ENCODE peak calls at places on chromosome 1, in seven cellular contexts. A is neural progenitor cell, Y is sigmoid colon, K is esophagus muscularis mucosa, P is GM23338, N is PC-3, V is thoracic aorta. H is an unnamed sample. For H3K27me3, the result is how much of the 10 kb centered on the place peaks cover.

GRCh38 chr1:91871994-91872393 is 14.0 kb downstream of the TGFBR3 start:
- DNase-seq in K (no peak), N (peak), P (no peak), A (no peak), Y (no peak), V (no peak), H (no peak)

GRCh38 chr1:63023637-63024036 is 239.7 kb downstream of the ATG4C start:
- DNase-seq in Y (no peak), N (no peak), P (no peak), V (no peak), K (no peak), A (no peak), H (no peak)

GRCh38 chr1:15523922-15524282 is at the start of gene CASP9:
- DNase-seq in N (no peak), V (no peak), P (no peak), K (no peak), A (no peak), Y (no peak), H (no peak)

GRCh38 chr1:214281030-214281901 is at the start of gene SMYD2:
- DNase-seq in K (no peak), A (peak), V (no peak), N (peak), Y (peak), P (peak), H (peak)

GRCh38 chr1:117527566-117528102 is 78.2 kb upstream of the TENT5C start:
- DNase-seq in V (no peak), A (no peak), K (no peak), N (no peak), P (no peak), Y (no peak), H (no peak)

GRCh38 chr1:5860277-5860676 is 131.9 kb downstream of the NPHP4 start:
- DNase-seq in K (no peak), Y (no peak), P (peak), V (no peak), A (no peak), N (no peak), H (no peak)

GRCh38 chr1:48955774-48956173 is 179.1 kb upstream of the BEND5 start:
- DNase-seq in V (no peak), N (no peak), K (peak), A (no peak), P (no peak), Y (no peak), H (no peak)

GRCh38 chr1:174209347-174210187 is 50.2 kb downstream of the RABGAP1L start:
- DNase-seq in N (no peak), P (no peak), Y (no peak), V (no peak), K (no peak), A (no peak), H (peak)

GRCh38 chr1:51622455-51622913 is 5.6 kb downstream of the OSBPL9 start:
- DNase-seq in K (no peak), V (peak), N (peak), P (peak), Y (peak), A (no peak), H (no peak)

DNA sequence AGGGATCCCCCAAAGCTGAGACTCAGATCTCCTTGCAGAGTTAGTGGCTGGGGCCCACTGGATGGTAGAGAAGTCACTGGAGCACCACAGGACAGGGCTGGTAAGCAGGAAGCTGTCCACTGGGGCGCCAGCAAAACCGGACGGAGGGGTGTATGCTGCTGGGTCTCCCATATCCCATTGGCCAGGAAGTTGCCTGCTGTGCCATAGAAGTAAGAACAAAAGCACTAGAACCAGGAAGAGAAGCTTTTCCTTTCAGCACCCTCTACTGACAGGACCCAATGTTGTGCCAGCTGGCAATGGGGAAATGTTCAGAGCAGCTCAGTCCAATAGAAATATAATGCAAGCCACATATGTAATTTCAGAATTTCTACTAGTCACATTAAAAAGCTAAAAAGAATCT is 146.6 kb downstream of the SPATA46 start:
- DNase-seq in A (peak), V (no peak), N (peak), Y (no peak), P (peak), K (no peak), H (no peak)
- TF ChIP-seq CTCF in A (peak), V (no peak), N (peak), Y (no peak), P (peak), K (no peak), H (peak)

DNA sequence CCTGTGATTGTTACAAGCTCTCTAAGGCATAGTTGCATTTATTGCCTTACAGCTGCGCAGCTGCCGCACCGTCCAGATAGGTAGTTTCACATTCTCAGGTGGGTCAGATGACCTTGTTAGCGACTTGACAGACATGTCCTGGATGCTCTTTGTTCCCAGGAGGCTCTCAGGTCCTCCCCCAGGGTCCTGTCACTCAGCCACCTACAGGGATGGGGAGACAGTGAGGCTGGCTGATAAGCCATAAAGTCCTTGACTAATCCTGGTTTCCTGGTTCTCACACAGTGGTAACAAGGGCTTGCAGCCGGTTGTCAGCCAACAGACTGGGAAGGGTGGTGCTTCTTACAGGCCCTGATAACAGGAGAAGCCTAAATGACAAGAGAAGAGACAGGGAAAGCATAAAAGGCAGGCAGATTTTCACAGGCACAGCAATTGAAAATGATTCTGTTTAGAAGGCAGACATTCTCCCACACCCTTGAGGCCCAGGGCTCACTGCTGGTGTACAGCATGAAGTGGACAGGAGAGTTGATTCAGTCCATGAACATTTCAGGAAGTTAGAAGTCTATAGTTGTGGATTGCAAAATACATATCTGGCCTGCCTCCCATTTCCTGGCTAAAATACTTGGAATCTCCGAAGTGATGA is 2.9 kb downstream of the ARF1 start:
- DNase-seq in V (no peak), K (no peak), N (peak), P (peak), A (peak), Y (no peak), H (no peak)
- H3K4me3 ChIP-seq in V (peak), K (peak), N (peak), P (peak), A (no peak), Y (no peak), H (peak)

GRCh38 chr1:1069711-1070676 is 4.1 kb downstream of the RNF223 start:
- DNase-seq in K (no peak), V (no peak), P (no peak), A (peak), Y (no peak), N (peak), H (no peak)
- H3K27me3 ChIP-seq in K (under half), V (under half), P (under half), A (half or more), Y (under half), N (under half), H (under half)

GRCh38 chr1:44654621-44655187 is 19.6 kb downstream of the TMEM53 start:
- DNase-seq in K (no peak), V (no peak), Y (no peak), P (no peak), A (no peak), N (no peak), H (no peak)

GRCh38 chr1:44651069-44651468 is 23.2 kb downstream of the TMEM53 start:
- DNase-seq in V (no peak), P (no peak), Y (no peak), K (no peak), A (no peak), N (no peak), H (no peak)

GRCh38 chr1:44652445-44653106 is 21.7 kb downstream of the TMEM53 start:
- DNase-seq in V (no peak), N (peak), Y (peak), A (peak), K (no peak), P (peak), H (peak)

GRCh38 chr1:44655609-44656008 is 18.7 kb downstream of the TMEM53 start:
- DNase-seq in P (peak), N (peak), V (no peak), Y (no peak), K (no peak), A (peak), H (no peak)

GRCh38 chr1:44653107-44653964 is 20.9 kb downstream of the TMEM53 start:
- DNase-seq in V (no peak), N (no peak), A (no peak), Y (no peak), P (no peak), K (no peak), H (no peak)
- TF ChIP-seq CTCF in V (peak), N (peak), A (no peak), Y (no peak), P (no peak), K (no peak), H (no peak)

H was measured in GM06990.